ENCODE peak calls at places on chromosomes 16 and 17, in four cellular contexts. O, C, Y and F are unnamed samples.

GRCh38 chr17:17124341-17124740 is 81.8 kb downstream of the PLD6 start:
- DNase-seq in O (no peak), C (no peak), Y (no peak), F (no peak)

GRCh38 chr17:35086931-35087573 is 23.5 kb upstream of the RFFL start:
- DNase-seq in O (no peak), C (no peak), Y (no peak), F (no peak)

GRCh38 chr17:49987681-49988441 is 7.2 kb downstream of the DLX3 start:
- DNase-seq in O (no peak), C (peak; percentile 67), Y (no peak), F (no peak)

GRCh38 chr17:15963670-15964110 is 18.8 kb downstream of the ADORA2B start:
- DNase-seq in O (no peak), C (no peak), Y (no peak), F (no peak)

GRCh38 chr17:34235389-34236028 is 19.6 kb upstream of the CCL2 start:
- DNase-seq in O (no peak), C (no peak), Y (no peak), F (no peak)

GRCh38 chr16:27222499-27223225 is 19.3 kb downstream of the KDM8 start:
- DNase-seq in O (no peak), C (peak; percentile 75), Y (no peak), F (no peak)

GRCh38 chr17:48025904-48026502 is 11.6 kb downstream of the COPZ2 start:
- DNase-seq in O (no peak), C (peak; percentile 39), Y (no peak), F (no peak)

GRCh38 chr16:76207270-76207669 is 69.9 kb upstream of the CNTNAP4 start:
- DNase-seq in O (no peak), C (no peak), Y (no peak), F (no peak)

GRCh38 chr17:72825218-72825617 is 267.3 kb downstream of the SLC39A11 start:
- DNase-seq in O (no peak), C (no peak), Y (no peak), F (no peak)